ENCODE peak calls at places on chromosomes 12 and 14, in four cellular contexts. N is upper lobe of right lung, K is transverse colon, O is stomach. Q is an unnamed sample. For H3K4me1, the result is how much of the 10 kb centered on the place peaks cover.

GRCh38 chr14:102749833-102750775 is 27.1 kb upstream of the TRAF3 start:
- DNase-seq in K (no peak), O (no peak), N (no peak), Q (no peak)

GRCh38 chr14:58717211-58717610 is 79.4 kb downstream of the DACT1 start:
- DNase-seq in K (no peak), N (no peak), O (no peak), Q (no peak)

GRCh38 chr14:94673781-94674231 is 61.6 kb downstream of the SERPINA3 start:
- DNase-seq in K (no peak), O (peak), N (peak), Q (peak)

GRCh38 chr14:103008126-103008525 is 49.2 kb downstream of the CDC42BPB start:
- DNase-seq in K (no peak), N (peak), O (no peak), Q (no peak)

GRCh38 chr14:23297096-23297495 is 5.6 kb downstream of the PPP1R3E start:
- DNase-seq in K (no peak), N (no peak), O (no peak), Q (no peak)

GRCh38 chr12:40300490-40300889 is 75.7 kb downstream of the LRRK2 start:
- DNase-seq in N (no peak), O (no peak), K (no peak), Q (no peak)

GRCh38 chr12:32027684-32028355 is 68.6 kb downstream of the RESF1 start:
- DNase-seq in O (no peak), K (no peak), N (no peak), Q (no peak)

GRCh38 chr14:57275023-57275664 is 6.4 kb downstream of the AP5M1 start:
- DNase-seq in O (no peak), N (no peak), K (no peak), Q (no peak)

GRCh38 chr12:100539209-100539608 is 34.3 kb upstream of the GAS2L3 start:
- DNase-seq in O (no peak), N (no peak), K (no peak), Q (no peak)

GRCh38 chr14:34354556-34354955 is 107.5 kb downstream of the SPTSSA start:
- DNase-seq in N (no peak), K (no peak), O (no peak), Q (no peak)

GRCh38 chr14:91338369-91338768 is 79.3 kb downstream of the CCDC88C start:
- DNase-seq in K (no peak), O (no peak), N (no peak), Q (no peak)

GRCh38 chr12:93922583-93923006 is 225.8 kb upstream of the PLXNC1 start:
- DNase-seq in O (no peak), K (no peak), N (no peak), Q (no peak)

GRCh38 chr14:50967719-50968266 is 23.5 kb upstream of the PYGL start:
- DNase-seq in O (no peak), N (no peak), K (no peak), Q (no peak)

GRCh38 chr14:56195727-56196126 is 77.5 kb downstream of the PELI2 start:
- DNase-seq in N (no peak), O (no peak), K (peak), Q (no peak)

GRCh38 chr12:50747817-50748216 is 16.1 kb upstream of the ATF1 start:
- DNase-seq in O (no peak), K (no peak), N (no peak), Q (no peak)

GRCh38 chr14:69105326-69105725 is 47.6 kb downstream of the DCAF5 start:
- DNase-seq in K (no peak), O (no peak), N (no peak), Q (no peak)

GRCh38 chr12:124512667-124513296 is 54.6 kb downstream of the NCOR2 start:
- DNase-seq in K (peak), N (peak), O (peak), Q (peak)

GRCh38 chr12:16272222-16272621 is 5.3 kb downstream of the SLC15A5 start:
- DNase-seq in K (no peak), N (no peak), O (no peak), Q (no peak)

GRCh38 chr14:76904740-76905569 is 78.7 kb downstream of the LRRC74A start:
- DNase-seq in O (peak), N (peak), K (peak), Q (peak)

GRCh38 chr12:56723889-56724659 is 1.0 kb downstream of the NACA start:
- DNase-seq in K (peak), O (peak), N (peak), Q (no peak)

GRCh38 chr12:1590083-1590979 is 4.0 kb downstream of the FBXL14 start:
- DNase-seq in N (no peak), K (peak), O (no peak), Q (no peak)

GRCh38 chr14:49497267-49497666 is 88.9 kb downstream of the RPS29 start:
- DNase-seq in O (no peak), N (no peak), K (no peak), Q (no peak)

GRCh38 chr12:105109465-105110212 is 2.1 kb downstream of the WASHC4 start:
- DNase-seq in O (no peak), N (no peak), K (no peak), Q (no peak)

GRCh38 chr12:121189887-121190155 is 20.1 kb upstream of the P2RX4 start:
- DNase-seq in K (no peak), N (no peak), O (no peak), Q (no peak)

GRCh38 chr12:121992059-121992879 is 29.4 kb upstream of the BCL7A start:
- DNase-seq in K (no peak), N (peak), O (no peak), Q (no peak)

GRCh38 chr14:58755026-58755929 is 117.5 kb downstream of the DACT1 start:
- DNase-seq in K (no peak), N (no peak), O (no peak), Q (no peak)

GRCh38 chr12:3554547-3555115 is 63.6 kb downstream of the PRMT8 start:
- DNase-seq in K (no peak), N (no peak), O (no peak), Q (no peak)

GRCh38 chr14:54310151-54310851 is 86.5 kb upstream of the CDKN3 start:
- DNase-seq in K (no peak), O (no peak), N (no peak), Q (no peak)

GRCh38 chr14:54348923-54349615 is 47.7 kb upstream of the CDKN3 start:
- DNase-seq in O (no peak), K (no peak), N (no peak), Q (no peak)

DNA sequence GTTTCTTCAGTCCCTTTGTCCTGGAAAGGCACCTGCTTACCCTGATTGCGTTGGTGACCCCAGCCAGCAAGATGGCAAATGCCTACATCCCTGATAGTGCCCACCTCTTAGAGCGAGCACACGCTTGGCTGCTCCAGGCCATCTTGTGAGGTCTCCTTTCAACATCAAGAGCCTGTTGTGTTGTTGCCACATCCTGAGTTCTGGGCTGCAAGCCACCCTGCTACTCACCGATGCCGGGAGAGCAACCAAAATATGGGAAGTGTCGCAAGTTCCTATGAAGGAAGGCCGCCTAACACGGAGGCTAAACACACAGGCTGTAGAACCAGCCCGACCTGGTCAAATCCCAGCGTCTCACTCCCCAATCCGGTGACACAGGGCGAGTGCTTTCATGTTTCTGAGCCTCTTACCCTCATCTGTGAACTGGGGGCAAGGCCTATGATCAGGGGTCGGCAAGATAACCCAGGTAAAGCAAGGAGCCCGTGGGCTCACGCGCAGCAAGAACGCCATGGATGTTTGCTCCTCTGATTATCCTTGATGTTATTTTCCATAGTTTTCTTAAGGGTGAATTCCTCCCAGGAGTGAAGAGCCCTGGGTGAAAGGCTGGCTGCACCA is 98.4 kb downstream of the LGMN start:
- DNase-seq in O (peak), N (peak), K (peak), Q (peak)
- H3K27ac ChIP-seq in O (peak), N (peak), K (peak), Q (peak)

GRCh38 chr12:128790653-128791373 is 32.9 kb downstream of the SLC15A4 start:
- DNase-seq in N (peak), K (no peak), O (no peak), Q (no peak)
- H3K4me3 ChIP-seq in N (no peak), K (no peak), O (no peak), Q (no peak)

GRCh38 chr12:66290716-66291200 is 11.5 kb upstream of the HELB start:
- DNase-seq in K (no peak), O (no peak), N (no peak), Q (no peak)
- H3K4me1 ChIP-seq in K (under half), O (under half), N (under half), Q (under half)

GRCh38 chr14:81252278-81252677 is 31.5 kb upstream of the GTF2A1 start:
- DNase-seq in O (no peak), K (no peak), N (no peak), Q (no peak)

GRCh38 chr14:81243499-81243898 is 22.7 kb upstream of the GTF2A1 start:
- DNase-seq in K (no peak), N (no peak), O (no peak), Q (no peak)

GRCh38 chr14:81247271-81247766 is 26.6 kb upstream of the GTF2A1 start:
- DNase-seq in N (no peak), K (no peak), O (peak), Q (no peak)

GRCh38 chr14:81245771-81246170 is 25.0 kb upstream of the GTF2A1 start:
- DNase-seq in N (no peak), K (no peak), O (no peak), Q (no peak)

GRCh38 chr14:81246561-81247270 is 26.0 kb upstream of the GTF2A1 start:
- DNase-seq in O (no peak), N (no peak), K (no peak), Q (no peak)
- H3K27ac ChIP-seq in O (no peak), N (no peak), K (no peak), Q (no peak)

DNA sequence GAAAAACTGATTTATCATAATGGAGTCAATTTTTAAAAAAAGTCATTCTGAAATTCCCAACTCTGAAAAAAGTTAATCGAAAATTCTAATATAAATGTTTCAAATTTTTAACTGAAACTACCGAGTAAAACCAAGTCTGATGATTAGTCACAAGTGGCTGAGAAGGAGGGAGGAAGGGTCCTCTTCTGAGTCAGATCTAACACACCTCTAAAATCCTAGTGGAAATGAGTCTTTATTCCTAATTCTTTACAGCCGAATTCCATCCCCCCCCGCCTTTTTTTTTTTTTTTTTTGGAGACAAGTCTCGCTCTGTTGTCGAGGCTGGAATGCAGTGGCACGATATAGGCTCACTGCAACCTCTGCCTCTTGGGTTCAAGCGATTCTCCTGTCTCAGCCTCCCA is 37.9 kb downstream of the RAD9B start:
- DNase-seq in N (no peak), K (no peak), O (no peak), Q (no peak)
- H3K4me3 ChIP-seq in N (no peak), K (no peak), O (no peak), Q (no peak)

GRCh38 chr12:54389139-54389508 is 4.6 kb upstream of the ZNF385A start:
- DNase-seq in K (no peak), O (no peak), N (no peak), Q (no peak)

GRCh38 chr12:54389536-54390175 is 5.1 kb upstream of the ZNF385A start:
- DNase-seq in O (no peak), K (no peak), N (no peak), Q (no peak)

GRCh38 chr12:54386781-54387467 is 2.4 kb upstream of the ZNF385A start:
- DNase-seq in K (no peak), N (no peak), O (no peak), Q (no peak)

GRCh38 chr12:54390176-54390667 is 5.7 kb upstream of the ZNF385A start:
- DNase-seq in K (no peak), O (no peak), N (no peak), Q (no peak)

DNA sequence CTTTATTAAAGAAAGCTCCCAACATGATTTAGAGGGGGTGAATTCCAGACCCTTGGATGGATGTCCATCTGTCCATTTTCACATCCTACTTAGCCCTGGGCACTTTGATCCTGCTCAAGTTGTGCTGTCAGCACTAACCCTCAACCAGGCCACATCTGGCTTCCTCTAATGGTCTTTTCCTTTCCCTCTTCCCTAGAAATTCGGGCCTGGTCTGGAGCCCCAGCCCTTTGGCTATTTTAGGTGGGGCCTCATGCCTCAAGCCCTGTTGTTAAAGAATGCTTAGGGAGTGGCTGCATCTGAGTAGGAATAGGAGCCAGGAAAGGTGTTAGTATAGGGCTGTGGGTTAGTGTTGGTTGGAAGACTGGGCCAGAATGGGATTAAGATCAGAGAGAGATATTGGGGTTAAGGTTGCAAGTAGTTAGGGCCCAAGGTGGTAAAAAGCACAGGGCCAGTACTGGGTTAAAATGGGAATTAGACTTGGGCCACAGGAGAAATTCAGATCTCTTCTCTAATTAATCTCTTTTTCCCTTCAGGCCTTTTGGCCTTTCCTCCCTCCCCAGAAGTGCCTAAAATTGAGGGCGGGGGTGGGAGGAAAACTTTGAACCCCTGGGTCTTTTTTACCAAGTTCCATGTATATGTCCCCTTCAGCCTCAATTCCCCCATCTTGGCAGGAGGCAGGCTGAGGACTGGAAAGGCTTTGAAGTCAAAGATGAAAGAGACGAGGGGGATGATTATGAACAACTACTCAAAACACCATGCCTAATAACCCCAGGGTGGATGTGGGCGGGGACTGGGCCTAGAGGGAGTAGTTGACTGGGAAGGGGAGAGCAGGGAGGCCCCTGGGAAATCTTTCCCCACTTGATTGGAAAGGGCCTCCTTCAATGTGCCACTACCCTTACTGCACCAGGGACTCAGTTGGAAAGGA is 3.9 kb upstream of the ZNF385A start:
- DNase-seq in O (no peak), K (no peak), N (no peak), Q (no peak)
- H3K4me1 ChIP-seq in O (under half), K (under half), N (under half), Q (under half)

DNA sequence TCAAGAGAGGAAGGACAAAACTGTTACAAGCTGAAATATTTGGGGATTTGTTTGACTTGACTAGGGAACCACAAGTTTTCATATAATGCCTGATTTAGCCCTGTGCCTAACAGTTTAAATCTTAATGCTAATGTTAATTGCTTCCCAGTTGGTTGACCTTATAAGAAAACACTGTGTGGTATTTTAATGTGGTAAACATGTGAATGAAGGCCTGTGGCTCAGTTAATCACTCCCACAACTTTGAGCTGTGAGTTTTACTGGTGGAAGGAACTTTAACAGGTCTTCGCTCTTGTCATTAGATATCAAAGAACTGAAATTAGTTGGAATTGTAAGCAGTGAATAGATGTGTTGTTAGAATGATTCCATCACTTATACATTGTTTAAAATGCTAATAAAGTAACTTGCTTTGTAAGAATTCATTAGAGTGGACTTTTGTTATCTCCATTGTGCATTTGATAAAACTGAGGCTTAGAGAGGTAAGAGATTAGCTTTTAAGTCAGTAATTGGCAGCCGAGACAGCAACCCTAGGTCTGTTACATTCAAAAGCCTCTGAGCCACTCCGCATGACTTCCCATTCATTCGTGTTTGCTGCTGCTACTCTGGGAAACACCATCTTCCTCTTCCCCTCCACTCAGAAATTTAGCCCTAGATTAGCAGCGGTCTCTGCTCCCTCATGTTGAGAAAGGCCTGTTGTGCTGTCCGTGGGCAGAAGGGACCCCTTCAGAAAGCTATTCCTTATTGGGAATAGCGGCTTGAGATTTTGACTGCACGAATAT is 1.0 kb upstream of the TBK1 start:
- DNase-seq in K (no peak), O (no peak), N (no peak), Q (no peak)
- H3K27ac ChIP-seq in K (peak), O (peak), N (no peak), Q (peak)